ENCODE peak calls at places on chromosomes 3 and 15, in nine cellular contexts. Y is AG08396; L is NCI-H1436; M is progenitor cell of endocrine pancreas; W is kidney glomerular epithelial cell; I is left ventricle myocardium inferior; K is ACHN; S is effector memory CD8-positive, alpha-beta T cell; X is cardiac fibroblast. A is an unnamed sample.
A peak's percentile ranks its signal among the peaks of the same experiment; 100 is the strongest.

GRCh38 chr3:126370606-126371005 is 13.4 kb upstream of the KLF15 start:
- DNase-seq in Y (no peak), L (no peak), M (no peak), I (no peak), K (no peak), W (no peak), X (no peak), S (no peak), A (no peak)

GRCh38 chr3:150925751-150926201 is 20.5 kb upstream of the MINDY4B start:
- DNase-seq in K (peak; percentile 40), I (peak; percentile 30), S (peak; percentile 15), Y (peak; percentile 43), W (no peak), M (peak; percentile 60), X (peak; percentile 33), L (peak; percentile 74), A (peak; percentile 46)

GRCh38 chr15:55768670-55769185 is 25.8 kb upstream of the PRTG start:
- DNase-seq in X (no peak), W (no peak), S (no peak), L (no peak), K (no peak), I (no peak), M (no peak), Y (no peak), A (no peak)

GRCh38 chr3:102827386-102827785 is 392.6 kb downstream of the ZPLD1 start:
- DNase-seq in Y (no peak), M (no peak), L (peak; percentile 70), W (no peak), S (no peak), I (no peak), X (no peak), K (no peak), A (no peak)

GRCh38 chr3:23017800-23018199 is 185.3 kb upstream of the UBE2E2 start:
- DNase-seq in L (no peak), X (peak; percentile 33), K (peak; percentile 7), S (no peak), Y (no peak), W (no peak), I (no peak), M (no peak), A (no peak)

GRCh38 chr3:160451602-160452001 is 2.0 kb upstream of the TRIM59 start:
- DNase-seq in W (no peak), S (no peak), I (no peak), K (no peak), Y (no peak), M (no peak), L (no peak), X (no peak), A (no peak)

GRCh38 chr3:102193255-102193654 is 241.6 kb upstream of the ZPLD1 start:
- DNase-seq in W (no peak), Y (no peak), M (no peak), X (no peak), I (no peak), S (no peak), L (no peak), K (no peak), A (no peak)

GRCh38 chr3:48997714-48998637 is 7.9 kb downstream of the P4HTM start:
- DNase-seq in I (no peak), X (no peak), L (peak; percentile 25), K (no peak), S (no peak), Y (no peak), M (no peak), W (no peak), A (no peak)

GRCh38 chr3:47641739-47642138 is 63.1 kb upstream of the CSPG5 start:
- DNase-seq in X (no peak), Y (no peak), K (no peak), I (no peak), S (no peak), L (no peak), W (no peak), M (no peak), A (no peak)

GRCh38 chr3:195066441-195066841 is 204.5 kb downstream of the XXYLT1 start:
- DNase-seq in S (no peak), I (no peak), M (no peak), W (no peak), K (no peak), X (no peak), Y (no peak), L (no peak), A (peak; percentile 46)

GRCh38 chr3:52154135-52155094 is at the start of gene POC1A:
- DNase-seq in L (peak; percentile 78), Y (peak; percentile 94), S (peak; percentile 78), I (peak; percentile 96), K (peak; percentile 96), M (peak; percentile 81), W (peak; percentile 96), X (peak; percentile 98), A (peak; percentile 98)

GRCh38 chr3:133927543-133928066 is 31.9 kb upstream of the RAB6B start:
- DNase-seq in K (peak; percentile 21), M (peak; percentile 73), Y (peak; percentile 91), I (peak; percentile 70), L (peak; percentile 47), X (peak; percentile 45), W (peak; percentile 4), S (peak; percentile 77), A (peak; percentile 73)

GRCh38 chr15:86892774-86893449 is 813.2 kb downstream of the AGBL1 start:
- DNase-seq in L (no peak), K (peak; percentile 67), I (no peak), X (peak; percentile 2), S (no peak), W (no peak), Y (no peak), M (no peak), A (no peak)

GRCh38 chr15:96349933-96350292 is 19.4 kb downstream of the NR2F2 start:
- DNase-seq in S (no peak), M (no peak), I (no peak), W (no peak), X (no peak), K (no peak), Y (no peak), L (no peak), A (no peak)

GRCh38 chr3:114365909-114366308 is 72.1 kb downstream of the TIGIT start:
- DNase-seq in W (no peak), X (no peak), Y (no peak), K (no peak), S (no peak), M (no peak), I (no peak), L (no peak), A (no peak)

GRCh38 chr15:27454281-27455060 is 483.5 kb downstream of the GABRG3 start:
- DNase-seq in W (peak; percentile 49), X (peak; percentile 24), M (no peak), K (peak; percentile 25), Y (no peak), I (no peak), L (no peak), S (no peak), A (no peak)

GRCh38 chr3:127588675-127589577 is 1.6 kb downstream of the TPRA1 start:
- DNase-seq in M (no peak), I (no peak), X (peak; percentile 65), Y (peak; percentile 78), L (no peak), W (peak; percentile 78), S (no peak), K (peak; percentile 90), A (no peak)

GRCh38 chr15:57138260-57138895 is 219.9 kb downstream of the TCF12 start:
- DNase-seq in I (no peak), Y (peak; percentile 32), L (peak; percentile 42), K (peak; percentile 78), W (peak; percentile 51), X (peak; percentile 92), M (peak; percentile 19), S (no peak), A (no peak)

GRCh38 chr15:85403745-85404144 is 23.3 kb downstream of the AKAP13 start:
- DNase-seq in L (no peak), S (no peak), Y (no peak), X (peak; percentile 61), M (no peak), K (no peak), W (no peak), I (no peak), A (no peak)

GRCh38 chr3:126108689-126109075 is 24.8 kb upstream of the SLC41A3 start:
- DNase-seq in K (no peak), W (no peak), S (no peak), X (no peak), Y (no peak), M (peak; percentile 3), L (no peak), I (no peak), A (no peak)

GRCh38 chr15:92091155-92091734 is 237.7 kb downstream of the SLCO3A1 start:
- DNase-seq in W (no peak), Y (peak; percentile 31), I (no peak), M (peak; percentile 73), S (no peak), L (no peak), K (peak; percentile 24), X (peak; percentile 38), A (no peak)

GRCh38 chr3:138686771-138687221 is 78.2 kb downstream of the FAIM start:
- DNase-seq in M (no peak), X (peak; percentile 86), I (no peak), S (no peak), L (no peak), K (peak; percentile 22), W (peak; percentile 82), Y (peak; percentile 7), A (no peak)

GRCh38 chr3:136283627-136284026 is 33.5 kb downstream of the PCCB start:
- DNase-seq in W (no peak), M (no peak), L (no peak), Y (no peak), S (no peak), I (no peak), X (no peak), K (no peak), A (no peak)

GRCh38 chr15:71189723-71190122 is 74.5 kb downstream of the THSD4 start:
- DNase-seq in X (no peak), S (no peak), K (no peak), Y (no peak), W (no peak), L (no peak), M (no peak), I (no peak), A (no peak)

GRCh38 chr3:172749201-172749965 is 1.1 kb upstream of the ECT2 start:
- DNase-seq in I (no peak), K (peak; percentile 97), Y (peak; percentile 65), M (no peak), S (no peak), L (no peak), X (peak; percentile 95), W (peak; percentile 98), A (no peak)

GRCh38 chr3:46844397-46844796 is 18.8 kb downstream of the MYL3 start:
- DNase-seq in X (no peak), S (no peak), I (no peak), L (no peak), W (no peak), M (no peak), K (no peak), Y (no peak), A (no peak)